ENCODE peak calls at places on chromosomes 12 and 14, in six cellular contexts. One of them, this sample, is unnamed.

GRCh38 chr12:7555752-7556151 is 52.2 kb upstream of the CD163 start:
- DNase-seq in astrocyte: peak
- DNase-seq in left ventricle myocardium inferior: no peak
- DNase-seq in fibroblast of lung: peak
- DNase-seq in lung: no peak
- DNase-seq in stomach: no peak
- DNase-seq in this sample: peak

GRCh38 chr12:20798561-20798960 is 11.9 kb upstream of the SLCO1B3 start:
- DNase-seq in astrocyte: peak
- DNase-seq in left ventricle myocardium inferior: no peak
- DNase-seq in lung: no peak
- DNase-seq in stomach: no peak
- DNase-seq in fibroblast of lung: no peak
- DNase-seq in this sample: no peak

GRCh38 chr12:66251049-66251448 is 51.2 kb upstream of the HELB start:
- DNase-seq in left ventricle myocardium inferior: no peak
- DNase-seq in stomach: no peak
- DNase-seq in fibroblast of lung: no peak
- DNase-seq in astrocyte: no peak
- DNase-seq in lung: no peak
- DNase-seq in this sample: no peak

GRCh38 chr12:89825591-89826449 is 117.2 kb upstream of the ATP2B1 start:
- DNase-seq in lung: no peak
- DNase-seq in stomach: no peak
- DNase-seq in astrocyte: peak
- DNase-seq in left ventricle myocardium inferior: no peak
- DNase-seq in fibroblast of lung: peak
- DNase-seq in this sample: no peak

GRCh38 chr12:12714276-12715001 is 2.7 kb upstream of the CDKN1B start:
- DNase-seq in stomach: peak
- DNase-seq in fibroblast of lung: peak
- DNase-seq in left ventricle myocardium inferior: no peak
- DNase-seq in lung: no peak
- DNase-seq in astrocyte: peak
- DNase-seq in this sample: no peak

GRCh38 chr14:21860172-21860571 is 186.6 kb upstream of the OR4E1 start:
- DNase-seq in fibroblast of lung: peak
- DNase-seq in left ventricle myocardium inferior: no peak
- DNase-seq in astrocyte: no peak
- DNase-seq in stomach: no peak
- DNase-seq in lung: no peak
- DNase-seq in this sample: no peak

GRCh38 chr12:89353823-89354629 is 1.7 kb upstream of the DUSP6 start:
- DNase-seq in astrocyte: peak
- DNase-seq in left ventricle myocardium inferior: peak
- DNase-seq in lung: peak
- DNase-seq in stomach: peak
- DNase-seq in fibroblast of lung: peak
- DNase-seq in this sample: no peak

GRCh38 chr12:111056618-111057521 is 136.5 kb upstream of the MYL2 start:
- DNase-seq in lung: no peak
- DNase-seq in astrocyte: no peak
- DNase-seq in stomach: no peak
- DNase-seq in fibroblast of lung: no peak
- DNase-seq in left ventricle myocardium inferior: no peak
- DNase-seq in this sample: no peak

GRCh38 chr12:50145439-50145838 is 21.7 kb downstream of the CERS5 start:
- DNase-seq in fibroblast of lung: no peak
- DNase-seq in left ventricle myocardium inferior: no peak
- DNase-seq in stomach: no peak
- DNase-seq in lung: no peak
- DNase-seq in astrocyte: no peak
- DNase-seq in this sample: no peak

GRCh38 chr14:94173471-94173884 is 644 bp upstream of the PPP4R4 start:
- DNase-seq in lung: no peak
- DNase-seq in astrocyte: no peak
- DNase-seq in left ventricle myocardium inferior: no peak
- DNase-seq in fibroblast of lung: no peak
- DNase-seq in stomach: no peak
- DNase-seq in this sample: no peak

GRCh38 chr12:97223419-97223818 is 239.2 kb upstream of the RMST start:
- DNase-seq in left ventricle myocardium inferior: no peak
- DNase-seq in stomach: no peak
- DNase-seq in astrocyte: no peak
- DNase-seq in fibroblast of lung: no peak
- DNase-seq in lung: no peak
- DNase-seq in this sample: no peak

GRCh38 chr12:3770891-3771290 is 18.0 kb upstream of the CRACR2A start:
- DNase-seq in left ventricle myocardium inferior: no peak
- DNase-seq in lung: no peak
- DNase-seq in astrocyte: peak
- DNase-seq in fibroblast of lung: peak
- DNase-seq in stomach: no peak
- DNase-seq in this sample: no peak

GRCh38 chr12:2290516-2291065 is 237.8 kb downstream of the CACNA1C start:
- DNase-seq in fibroblast of lung: no peak
- DNase-seq in left ventricle myocardium inferior: no peak
- DNase-seq in astrocyte: no peak
- DNase-seq in stomach: no peak
- DNase-seq in lung: no peak
- DNase-seq in this sample: no peak

GRCh38 chr12:112001555-112001954 is 11.4 kb downstream of the TMEM116 start:
- DNase-seq in lung: no peak
- DNase-seq in astrocyte: peak
- DNase-seq in fibroblast of lung: peak
- DNase-seq in stomach: no peak
- DNase-seq in left ventricle myocardium inferior: no peak
- DNase-seq in this sample: no peak

GRCh38 chr12:123134755-123135282 is 16.1 kb downstream of the PITPNM2 start:
- DNase-seq in astrocyte: no peak
- DNase-seq in left ventricle myocardium inferior: no peak
- DNase-seq in lung: no peak
- DNase-seq in fibroblast of lung: no peak
- DNase-seq in stomach: no peak
- DNase-seq in this sample: no peak

GRCh38 chr14:23727566-23728335 is 91.6 kb downstream of the DHRS2 start:
- DNase-seq in fibroblast of lung: peak
- DNase-seq in stomach: no peak
- DNase-seq in lung: no peak
- DNase-seq in astrocyte: peak
- DNase-seq in left ventricle myocardium inferior: no peak
- DNase-seq in this sample: no peak

GRCh38 chr12:120007272-120007671 is 18.2 kb downstream of the BICDL1 start:
- DNase-seq in stomach: no peak
- DNase-seq in fibroblast of lung: no peak
- DNase-seq in astrocyte: no peak
- DNase-seq in left ventricle myocardium inferior: no peak
- DNase-seq in lung: no peak
- DNase-seq in this sample: no peak

GRCh38 chr12:27331299-27331926 is 1.2 kb upstream of the BMAL2 start:
- DNase-seq in stomach: no peak
- DNase-seq in astrocyte: peak
- DNase-seq in lung: no peak
- DNase-seq in left ventricle myocardium inferior: no peak
- DNase-seq in fibroblast of lung: peak
- DNase-seq in this sample: peak

GRCh38 chr14:34222867-34223266 is 239.2 kb downstream of the SPTSSA start:
- DNase-seq in stomach: no peak
- DNase-seq in astrocyte: no peak
- DNase-seq in fibroblast of lung: no peak
- DNase-seq in lung: no peak
- DNase-seq in left ventricle myocardium inferior: no peak
- DNase-seq in this sample: no peak

GRCh38 chr12:110993425-110993824 is 73.0 kb upstream of the MYL2 start:
- DNase-seq in astrocyte: no peak
- DNase-seq in lung: no peak
- DNase-seq in stomach: no peak
- DNase-seq in left ventricle myocardium inferior: no peak
- DNase-seq in fibroblast of lung: no peak
- DNase-seq in this sample: no peak

GRCh38 chr12:114399664-114400211 is 6.2 kb downstream of the TBX5 start:
- DNase-seq in left ventricle myocardium inferior: no peak
- DNase-seq in stomach: no peak
- DNase-seq in lung: no peak
- DNase-seq in fibroblast of lung: peak
- DNase-seq in astrocyte: no peak
- DNase-seq in this sample: peak

GRCh38 chr12:24600996-24601395 is 347.9 kb downstream of the BCAT1 start:
- DNase-seq in fibroblast of lung: peak
- DNase-seq in astrocyte: peak
- DNase-seq in stomach: no peak
- DNase-seq in lung: no peak
- DNase-seq in left ventricle myocardium inferior: no peak
- DNase-seq in this sample: peak

GRCh38 chr12:88458327-88458726 is 121.9 kb downstream of the KITLG start:
- DNase-seq in fibroblast of lung: no peak
- DNase-seq in stomach: no peak
- DNase-seq in astrocyte: no peak
- DNase-seq in left ventricle myocardium inferior: no peak
- DNase-seq in lung: no peak
- DNase-seq in this sample: no peak

GRCh38 chr14:96617635-96618034 is 115.5 kb downstream of the PAPOLA start:
- DNase-seq in astrocyte: no peak
- DNase-seq in stomach: no peak
- DNase-seq in fibroblast of lung: no peak
- DNase-seq in left ventricle myocardium inferior: no peak
- DNase-seq in lung: no peak
- DNase-seq in this sample: no peak

GRCh38 chr12:21558100-21558679 is 32.1 kb downstream of the SPX start:
- DNase-seq in astrocyte: no peak
- DNase-seq in left ventricle myocardium inferior: no peak
- DNase-seq in stomach: no peak
- DNase-seq in lung: no peak
- DNase-seq in fibroblast of lung: no peak
- DNase-seq in this sample: no peak

GRCh38 chr14:52021971-52022600 is 32.7 kb downstream of the RTRAF start:
- DNase-seq in lung: no peak
- DNase-seq in left ventricle myocardium inferior: no peak
- DNase-seq in astrocyte: no peak
- DNase-seq in fibroblast of lung: no peak
- DNase-seq in stomach: no peak
- DNase-seq in this sample: no peak
- H3K27ac ChIP-seq in lung: peak
- H3K27ac ChIP-seq in left ventricle myocardium inferior: peak
- H3K27ac ChIP-seq in astrocyte: no peak
- H3K27ac ChIP-seq in fibroblast of lung: no peak
- H3K27ac ChIP-seq in stomach: no peak
- H3K27ac ChIP-seq in this sample: no peak

GRCh38 chr12:51424094-51424661 is 453 bp upstream of the SLC4A8 start:
- DNase-seq in stomach: no peak
- DNase-seq in astrocyte: no peak
- DNase-seq in fibroblast of lung: no peak
- DNase-seq in left ventricle myocardium inferior: no peak
- DNase-seq in lung: no peak
- DNase-seq in this sample: no peak
- H3K4me3 ChIP-seq in stomach: peak
- H3K4me3 ChIP-seq in astrocyte: peak
- H3K4me3 ChIP-seq in fibroblast of lung: peak
- H3K4me3 ChIP-seq in left ventricle myocardium inferior: peak
- H3K4me3 ChIP-seq in lung: no peak
- H3K4me3 ChIP-seq in this sample: peak

DNA sequence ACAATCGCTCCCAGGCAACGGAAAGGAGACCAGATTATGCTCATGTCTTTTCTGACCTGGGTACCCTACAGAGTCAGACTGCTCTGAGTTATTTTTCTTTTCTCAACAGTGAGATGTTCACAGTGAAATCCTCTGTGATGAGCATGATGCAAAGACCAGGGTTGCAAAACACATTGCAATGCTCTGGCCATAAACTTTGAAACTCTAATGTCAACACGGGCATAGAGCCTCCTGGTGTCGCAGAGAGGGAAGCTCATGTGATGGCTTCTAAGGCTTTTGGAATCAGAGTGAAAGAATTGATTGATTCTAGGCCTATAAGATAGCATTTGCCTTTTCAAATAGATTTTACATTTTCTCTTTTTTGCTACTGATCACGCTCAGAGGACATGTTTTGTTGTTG is 193.4 kb downstream of the RASSF9 start:
- DNase-seq in astrocyte: no peak
- DNase-seq in lung: no peak
- DNase-seq in left ventricle myocardium inferior: no peak
- DNase-seq in fibroblast of lung: peak
- DNase-seq in stomach: no peak
- DNase-seq in this sample: peak
- TF ChIP-seq CTCF in astrocyte: no peak
- TF ChIP-seq CTCF in lung: no peak
- TF ChIP-seq CTCF in left ventricle myocardium inferior: no peak
- TF ChIP-seq CTCF in fibroblast of lung: peak
- TF ChIP-seq CTCF in stomach: no peak
- TF ChIP-seq CTCF in this sample: peak

GRCh38 chr14:75572104-75572503 is 6.3 kb upstream of the FLVCR2 start:
- DNase-seq in fibroblast of lung: no peak
- DNase-seq in stomach: no peak
- DNase-seq in astrocyte: no peak
- DNase-seq in left ventricle myocardium inferior: no peak
- DNase-seq in lung: no peak
- DNase-seq in this sample: no peak
- H3K27ac ChIP-seq in fibroblast of lung: no peak
- H3K27ac ChIP-seq in stomach: no peak
- H3K27ac ChIP-seq in astrocyte: no peak
- H3K27ac ChIP-seq in left ventricle myocardium inferior: no peak
- H3K27ac ChIP-seq in lung: no peak
- H3K27ac ChIP-seq in this sample: no peak

GRCh38 chr14:100726812-100727564 is at the start of gene DLK1:
- DNase-seq in fibroblast of lung: no peak
- DNase-seq in lung: no peak
- DNase-seq in stomach: no peak
- DNase-seq in astrocyte: no peak
- DNase-seq in left ventricle myocardium inferior: no peak
- DNase-seq in this sample: no peak
- H3K4me3 ChIP-seq in fibroblast of lung: no peak
- H3K4me3 ChIP-seq in lung: no peak
- H3K4me3 ChIP-seq in stomach: no peak
- H3K4me3 ChIP-seq in astrocyte: no peak
- H3K4me3 ChIP-seq in left ventricle myocardium inferior: peak
- H3K4me3 ChIP-seq in this sample: no peak

GRCh38 chr12:9032202-9032964 is 43.0 kb downstream of the KLRG1 start:
- DNase-seq in lung: no peak
- DNase-seq in fibroblast of lung: no peak
- DNase-seq in stomach: no peak
- DNase-seq in left ventricle myocardium inferior: no peak
- DNase-seq in astrocyte: no peak
- DNase-seq in this sample: no peak
- TF ChIP-seq CTCF in lung: no peak
- TF ChIP-seq CTCF in fibroblast of lung: no peak
- TF ChIP-seq CTCF in stomach: no peak
- TF ChIP-seq CTCF in left ventricle myocardium inferior: no peak
- TF ChIP-seq CTCF in astrocyte: no peak
- TF ChIP-seq CTCF in this sample: no peak

DNA sequence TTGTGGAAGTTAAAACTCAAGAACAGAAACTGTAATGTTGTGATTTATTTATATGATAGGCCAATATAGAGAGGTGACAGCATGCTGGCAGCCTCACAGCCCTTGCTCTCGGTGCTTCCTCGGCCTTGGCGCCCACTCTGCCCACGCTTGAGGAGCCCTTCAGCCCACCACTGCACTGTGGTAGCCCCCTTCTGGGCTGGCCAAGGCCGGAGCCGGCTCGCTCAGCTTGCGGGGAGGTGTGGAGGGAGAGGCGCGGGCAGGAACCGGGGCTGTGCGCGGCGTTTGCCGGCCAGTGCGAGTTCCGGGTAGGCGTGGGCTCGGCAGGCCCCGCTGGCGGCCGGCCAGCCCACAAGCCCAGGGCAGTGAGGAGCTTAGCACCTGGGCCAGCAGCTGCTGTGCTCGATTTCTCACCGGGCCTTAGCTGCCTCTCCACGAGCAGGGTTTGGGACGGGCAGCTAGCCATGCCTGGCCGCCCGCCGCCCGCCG is 65.8 kb upstream of the SLC8A3 start:
- DNase-seq in astrocyte: peak
- DNase-seq in fibroblast of lung: peak
- DNase-seq in left ventricle myocardium inferior: no peak
- DNase-seq in stomach: peak
- DNase-seq in lung: peak
- DNase-seq in this sample: no peak
- H3K27ac ChIP-seq in astrocyte: no peak
- H3K27ac ChIP-seq in fibroblast of lung: no peak
- H3K27ac ChIP-seq in left ventricle myocardium inferior: no peak
- H3K27ac ChIP-seq in stomach: peak
- H3K27ac ChIP-seq in lung: no peak
- H3K27ac ChIP-seq in this sample: no peak

This sample was measured in AG04450.